ENCODE peak calls at places on chromosomes 4 and X, in ten cellular contexts. T is foreskin fibroblast, D is HCT116, G is lower leg skin, F is NCI-H1092 treated with DMSO at 0.1 percent for 48 hours, W is HFF-Myc, V is coronary artery, K is H7, E is ACHN, C is NAMALWA. N is an unnamed sample.

GRCh38 chrX:40127052-40127451 is 29.3 kb upstream of the BCOR start:
- DNase-seq in T (peak; percentile 26), D (no peak), G (no peak), F (no peak), W (no peak), V (no peak), K (no peak), E (no peak), C (peak; percentile 90), N (no peak)

GRCh38 chr4:2250764-2251072 is 8.8 kb upstream of the HAUS3 start:
- DNase-seq in T (no peak), D (no peak), G (peak; percentile 83), F (no peak), W (no peak), V (no peak), K (peak; percentile 54), E (no peak), C (no peak), N (no peak)

GRCh38 chrX:107205770-107206696 is at the start of the genes DNAAF6 and NUP62CL:
- DNase-seq in T (peak; percentile 1), D (peak; percentile 80), G (no peak), F (peak; percentile 61), W (peak; percentile 2), V (no peak), K (peak; percentile 83), E (peak; percentile 72), C (peak; percentile 1), N (no peak)

GRCh38 chr4:108690738-108691137 is 40.3 kb downstream of the OSTC start:
- DNase-seq in T (peak; percentile 16), D (no peak), G (no peak), F (no peak), W (no peak), V (no peak), K (no peak), E (no peak), C (no peak), N (peak; percentile 12)

GRCh38 chrX:63349307-63349706 is 1.8 kb downstream of the SPIN4 start:
- DNase-seq in T (no peak), D (no peak), G (no peak), F (peak; percentile 80), W (no peak), V (no peak), K (peak; percentile 5), E (no peak), C (peak; percentile 33), N (no peak)

GRCh38 chrX:141405878-141406492 is 163.7 kb upstream of the SPANXC start:
- DNase-seq in T (peak; percentile 20), D (no peak), G (no peak), F (no peak), W (peak; percentile 41), V (no peak), K (no peak), E (peak; percentile 39), C (no peak), N (peak; percentile 68)

GRCh38 chrX:151776113-151776790 is 41.7 kb downstream of the CNGA2 start:
- DNase-seq in T (no peak), D (no peak), G (peak; percentile 75), F (no peak), W (no peak), V (peak; percentile 56), K (no peak), E (no peak), C (no peak), N (peak; percentile 54)

GRCh38 chrX:8042304-8042703 is 115.1 kb upstream of the PNPLA4 start:
- DNase-seq in T (no peak), D (no peak), G (no peak), F (peak; percentile 91), W (no peak), V (no peak), K (peak; percentile 7), E (peak; percentile 5), C (peak; percentile 12), N (no peak)

GRCh38 chr4:105122334-105122733 is 24.3 kb upstream of the TET2 start:
- DNase-seq in T (no peak), D (no peak), G (no peak), F (no peak), W (no peak), V (no peak), K (peak; percentile 24), E (peak; percentile 53), C (no peak), N (no peak)

GRCh38 chr4:138522366-138522765 is 280.2 kb upstream of the SLC7A11 start:
- DNase-seq in T (peak; percentile 14), D (peak; percentile 6), G (no peak), F (peak; percentile 3), W (no peak), V (no peak), K (peak; percentile 22), E (peak; percentile 17), C (peak; percentile 51), N (no peak)

GRCh38 chr4:53365121-53365485 is 758 bp downstream of the SCFD2 start:
- DNase-seq in T (no peak), D (no peak), G (no peak), F (peak; percentile 10), W (no peak), V (no peak), K (peak; percentile 46), E (peak; percentile 14), C (peak; percentile 62), N (no peak)

GRCh38 chr4:82380344-82380743 is 6.6 kb upstream of the HNRNPD start:
- DNase-seq in T (no peak), D (peak; percentile 53), G (peak; percentile 87), F (no peak), W (no peak), V (no peak), K (no peak), E (no peak), C (no peak), N (no peak)

GRCh38 chr4:166252487-166253402 is 379.7 kb downstream of the TLL1 start:
- DNase-seq in T (peak; percentile 1), D (peak; percentile 37), G (no peak), F (peak; percentile 12), W (no peak), V (no peak), K (peak; percentile 7), E (peak; percentile 40), C (peak; percentile 54), N (no peak)

GRCh38 chrX:31293409-31293808 is 221.6 kb upstream of the FTHL17 start:
- DNase-seq in T (no peak), D (no peak), G (no peak), F (no peak), W (no peak), V (no peak), K (no peak), E (no peak), C (peak; percentile 17), N (no peak)

GRCh38 chrX:132480581-132481203 is 8.1 kb downstream of the MBNL3 start:
- DNase-seq in T (peak; percentile 82), D (no peak), G (peak; percentile 85), F (peak; percentile 82), W (peak; percentile 85), V (no peak), K (no peak), E (peak; percentile 26), C (peak; percentile 90), N (no peak)

GRCh38 chrX:48676893-48677270 is 6.7 kb upstream of the WAS start:
- DNase-seq in T (no peak), D (no peak), G (no peak), F (peak; percentile 25), W (no peak), V (no peak), K (peak; percentile 65), E (peak; percentile 0), C (peak; percentile 38), N (no peak)

GRCh38 chrX:24790166-24790565 is 96.4 kb downstream of the POLA1 start:
- DNase-seq in T (no peak), D (no peak), G (no peak), F (no peak), W (no peak), V (no peak), K (no peak), E (no peak), C (no peak), N (no peak)

GRCh38 chrX:122866527-122866926 is 317.6 kb upstream of the GRIA3 start:
- DNase-seq in T (peak; percentile 72), D (no peak), G (no peak), F (no peak), W (peak; percentile 42), V (no peak), K (no peak), E (no peak), C (no peak), N (peak; percentile 76)

GRCh38 chrX:9369802-9370291 is 95.0 kb upstream of the TBL1X start:
- DNase-seq in T (no peak), D (no peak), G (no peak), F (no peak), W (no peak), V (no peak), K (no peak), E (no peak), C (no peak), N (no peak)

GRCh38 chr4:81769244-81769643 is 297.5 kb upstream of the RASGEF1B start:
- DNase-seq in T (no peak), D (no peak), G (no peak), F (no peak), W (no peak), V (no peak), K (no peak), E (no peak), C (no peak), N (no peak)

GRCh38 chr4:147530723-147531122 is 49.8 kb downstream of the EDNRA start:
- DNase-seq in T (no peak), D (no peak), G (no peak), F (no peak), W (no peak), V (no peak), K (no peak), E (no peak), C (no peak), N (no peak)

GRCh38 chrX:74291577-74291963 is 12.4 kb upstream of the ZCCHC13 start:
- DNase-seq in T (no peak), D (no peak), G (no peak), F (peak; percentile 66), W (no peak), V (no peak), K (no peak), E (peak; percentile 2), C (no peak), N (no peak)

GRCh38 chr4:40665844-40666243 is 36.2 kb upstream of the RBM47 start:
- DNase-seq in T (no peak), D (no peak), G (no peak), F (no peak), W (no peak), V (no peak), K (no peak), E (no peak), C (no peak), N (no peak)

GRCh38 chrX:48741834-48742233 is 19.7 kb upstream of the GLOD5 start:
- DNase-seq in T (no peak), D (no peak), G (no peak), F (no peak), W (no peak), V (no peak), K (no peak), E (no peak), C (no peak), N (no peak)

GRCh38 chr4:105352826-105353225 is 121.0 kb downstream of the PPA2 start:
- DNase-seq in T (peak; percentile 9), D (no peak), G (no peak), F (no peak), W (no peak), V (no peak), K (no peak), E (no peak), C (no peak), N (no peak)

GRCh38 chr4:173014113-173014558 is 154.5 kb upstream of the GALNT7 start:
- DNase-seq in T (peak; percentile 69), D (no peak), G (no peak), F (no peak), W (no peak), V (no peak), K (peak; percentile 70), E (peak; percentile 66), C (no peak), N (peak; percentile 47)

GRCh38 chr4:107600456-107600855 is 119.6 kb downstream of the PAPSS1 start:
- DNase-seq in T (peak; percentile 3), D (no peak), G (no peak), F (no peak), W (no peak), V (no peak), K (no peak), E (no peak), C (no peak), N (no peak)

GRCh38 chrX:116272328-116272727 is 101.8 kb downstream of the AGTR2 start:
- DNase-seq in T (peak; percentile 38), D (peak; percentile 70), G (no peak), F (no peak), W (peak; percentile 31), V (no peak), K (no peak), E (peak; percentile 78), C (no peak), N (peak; percentile 81)

N was measured in skeletal muscle cell.